ENCODE peak calls at places on chromosomes 13 and 19, in six cellular contexts. B is tibial artery, O is tibial nerve, J is B cell, G is body of pancreas, P is Caco-2. D is an unnamed sample.

GRCh38 chr13:98606296-98606695 is 29.4 kb upstream of the STK24 start:
- DNase-seq in B (no peak), O (no peak), J (no peak), G (no peak), P (peak; percentile 75), D (no peak)

GRCh38 chr19:18995804-18996241 is 37.5 kb downstream of the SUGP2 start:
- DNase-seq in B (no peak), O (no peak), J (no peak), G (peak; percentile 70), P (peak; percentile 72), D (peak; percentile 54)

GRCh38 chr19:13835791-13836723 is 40.8 kb downstream of the ZSWIM4 start:
- DNase-seq in B (peak; percentile 64), O (no peak), J (no peak), G (peak; percentile 65), P (no peak), D (no peak)

GRCh38 chr13:45626731-45627374 is 11.3 kb upstream of the ERICH6B start:
- DNase-seq in B (no peak), O (no peak), J (no peak), G (no peak), P (no peak), D (no peak)

GRCh38 chr19:3725640-3726310 is 17.6 kb downstream of the TJP3 start:
- DNase-seq in B (no peak), O (no peak), J (no peak), G (peak; percentile 95), P (no peak), D (no peak)

GRCh38 chr19:29660835-29661234 is 4.4 kb upstream of the PLEKHF1 start:
- DNase-seq in B (no peak), O (no peak), J (no peak), G (no peak), P (no peak), D (no peak)

GRCh38 chr13:51814825-51815650 is 11.1 kb upstream of the DHRS12 start:
- DNase-seq in B (peak; percentile 41), O (peak; percentile 37), J (peak; percentile 78), G (peak; percentile 78), P (peak; percentile 68), D (peak; percentile 81)

GRCh38 chr13:99528547-99528946 is 27.3 kb downstream of the TM9SF2 start:
- DNase-seq in B (no peak), O (no peak), J (no peak), G (no peak), P (no peak), D (peak; percentile 47)

GRCh38 chr13:112995395-112996091 is 26.5 kb downstream of the MCF2L start:
- DNase-seq in B (no peak), O (no peak), J (no peak), G (no peak), P (no peak), D (no peak)

GRCh38 chr13:24997367-24997967 is 98.5 kb upstream of the PABPC3 start:
- DNase-seq in B (no peak), O (no peak), J (no peak), G (peak; percentile 26), P (no peak), D (peak; percentile 30)

GRCh38 chr19:6590458-6591319 is at the start of gene CD70:
- DNase-seq in B (no peak), O (no peak), J (peak; percentile 63), G (no peak), P (no peak), D (peak; percentile 84)

GRCh38 chr19:13208131-13208963 is 58.1 kb downstream of the IER2 start:
- DNase-seq in B (peak; percentile 41), O (peak; percentile 35), J (peak; percentile 80), G (peak; percentile 24), P (no peak), D (peak; percentile 90)

GRCh38 chr19:14582894-14583340 is at the start of gene CLEC17A:
- DNase-seq in B (no peak), O (no peak), J (peak; percentile 88), G (no peak), P (no peak), D (peak; percentile 70)

GRCh38 chr19:29663861-29664752 is 1.2 kb upstream of the PLEKHF1 start:
- DNase-seq in B (no peak), O (no peak), J (no peak), G (no peak), P (no peak), D (no peak)

GRCh38 chr13:90386090-90386489 is 961.4 kb upstream of the MIR17HG start:
- DNase-seq in B (no peak), O (no peak), J (no peak), G (no peak), P (no peak), D (no peak)

GRCh38 chr19:12034196-12034595 is 1.3 kb downstream of the ZNF433 start:
- DNase-seq in B (no peak), O (no peak), J (no peak), G (peak; percentile 61), P (no peak), D (no peak)

GRCh38 chr13:98890186-98890585 is 87.7 kb downstream of the DOCK9 start:
- DNase-seq in B (no peak), O (peak; percentile 22), J (no peak), G (no peak), P (no peak), D (no peak)

GRCh38 chr13:100722517-100722916 is 47.9 kb upstream of the TMTC4 start:
- DNase-seq in B (no peak), O (no peak), J (no peak), G (no peak), P (no peak), D (no peak)

GRCh38 chr13:20272104-20272503 is 40.0 kb upstream of the GJB6 start:
- DNase-seq in B (no peak), O (no peak), J (no peak), G (no peak), P (no peak), D (no peak)

GRCh38 chr19:39001016-39001415 is 25.5 kb upstream of the FBXO17 start:
- DNase-seq in B (no peak), O (no peak), J (no peak), G (no peak), P (no peak), D (no peak)

GRCh38 chr19:30718728-30719127 is 346.5 kb downstream of the ZNF536 start:
- DNase-seq in B (no peak), O (no peak), J (no peak), G (peak; percentile 38), P (no peak), D (no peak)

GRCh38 chr13:41935501-41935900 is 25.4 kb downstream of the VWA8 start:
- DNase-seq in B (no peak), O (no peak), J (no peak), G (no peak), P (no peak), D (no peak)

GRCh38 chr19:39411832-39412099 is 703 bp upstream of the PLEKHG2 start:
- DNase-seq in B (peak; percentile 97), O (peak; percentile 96), J (peak; percentile 92), G (peak; percentile 96), P (peak; percentile 94), D (peak; percentile 57)

GRCh38 chr19:2426661-2427322 is 594 bp downstream of the TIMM13 start:
- DNase-seq in B (no peak), O (no peak), J (no peak), G (peak; percentile 50), P (peak; percentile 83), D (peak; percentile 81)
- TF ChIP-seq CTCF in B (no peak), O (no peak), J (no peak), G (no peak), P (no peak), D (no peak)

DNA sequence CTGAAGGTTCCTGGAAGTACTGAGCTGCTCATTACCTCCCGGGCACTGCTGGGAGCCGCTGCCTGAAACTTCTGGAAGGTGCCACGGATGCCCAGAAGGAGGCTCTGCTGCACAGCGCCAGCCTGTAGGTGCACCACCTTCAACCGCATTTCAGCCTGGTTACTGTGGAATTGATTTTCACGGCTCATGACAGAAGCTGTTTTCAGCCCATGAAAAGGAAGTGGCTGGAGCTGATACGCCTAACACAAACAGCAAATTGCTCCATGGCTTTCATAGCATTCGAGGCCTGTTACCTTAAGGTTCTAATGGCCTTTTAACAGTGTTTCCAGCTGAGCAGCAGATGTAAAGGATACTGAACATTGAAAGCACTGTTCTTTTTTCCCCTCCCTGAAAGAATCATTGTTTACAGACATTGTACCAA is 22.0 kb downstream of the GPC6 start:
- DNase-seq in B (no peak), O (no peak), J (no peak), G (peak; percentile 80), P (no peak), D (no peak)
- TF ChIP-seq CTCF in B (peak; percentile 43), O (peak; percentile 6), J (no peak), G (peak; percentile 74), P (no peak), D (no peak)

GRCh38 chr13:33072282-33072681 is 56.1 kb downstream of the KL start:
- DNase-seq in B (no peak), O (no peak), J (no peak), G (no peak), P (no peak), D (no peak)

GRCh38 chr13:33072759-33073158 is 56.5 kb downstream of the KL start:
- DNase-seq in B (no peak), O (no peak), J (no peak), G (no peak), P (no peak), D (no peak)

GRCh38 chr13:33070713-33071112 is 54.5 kb downstream of the KL start:
- DNase-seq in B (no peak), O (no peak), J (no peak), G (no peak), P (no peak), D (no peak)

GRCh38 chr13:33066329-33066728 is 50.1 kb downstream of the KL start:
- DNase-seq in B (no peak), O (no peak), J (no peak), G (no peak), P (no peak), D (no peak)

DNA sequence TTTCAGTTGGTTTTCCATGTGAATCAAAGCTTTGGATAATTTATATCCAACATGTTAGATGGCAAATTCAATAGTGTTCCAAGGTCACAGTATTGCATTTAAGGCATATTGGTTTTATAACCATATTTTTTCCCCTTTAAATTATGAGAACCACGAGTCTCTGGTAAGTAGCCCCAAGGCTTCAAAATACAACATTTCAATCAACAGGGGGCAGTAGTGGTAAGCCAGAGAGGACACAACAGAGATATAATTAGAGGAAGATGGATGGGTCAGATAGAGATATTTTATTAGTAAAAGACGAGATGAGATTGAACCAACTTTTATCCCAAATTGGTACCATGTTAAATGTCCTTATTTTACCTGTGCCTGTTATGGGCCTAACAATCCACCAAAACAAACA is 53.1 kb downstream of the KL start:
- DNase-seq in B (no peak), O (no peak), J (no peak), G (no peak), P (no peak), D (no peak)
- TF ChIP-seq CTCF in B (no peak), O (no peak), J (no peak), G (peak; percentile 13), P (no peak), D (no peak)

GRCh38 chr19:7933411-7933810 is 7.5 kb upstream of the CTXN1 start:
- DNase-seq in B (no peak), O (no peak), J (no peak), G (no peak), P (no peak), D (no peak)
- TF ChIP-seq CTCF in B (no peak), O (no peak), J (peak; percentile 24), G (no peak), P (no peak), D (peak; percentile 22)